ENCODE peak calls at places on chromosomes 1 and 21, in nine cellular contexts. U, R, T, V, X, E, P, K and D are unnamed samples.
A peak's percentile ranks its signal among the peaks of the same experiment; 100 is the strongest.

GRCh38 chr1:50976890-50977574 is 7.0 kb downstream of the CDKN2C start:
- DNase-seq in U (no peak), R (no peak), T (peak; percentile 64), V (peak; percentile 39), X (peak; percentile 76), E (peak; percentile 27), P (no peak), K (no peak), D (no peak)

GRCh38 chr21:34881894-34882371 is 167.2 kb downstream of the RUNX1 start:
- DNase-seq in U (no peak), R (peak; percentile 72), T (peak; percentile 87), V (no peak), X (peak; percentile 91), E (peak; percentile 88), P (no peak), K (no peak), D (peak; percentile 31)

GRCh38 chr1:58395355-58395754 is 151.2 kb downstream of the OMA1 start:
- DNase-seq in U (no peak), R (peak; percentile 38), T (peak; percentile 90), V (peak; percentile 19), X (peak; percentile 96), E (peak; percentile 82), P (no peak), K (peak; percentile 60), D (peak; percentile 45)

GRCh38 chr1:95219407-95219806 is 14.6 kb upstream of the RWDD3 start:
- DNase-seq in U (no peak), R (no peak), T (no peak), V (no peak), X (no peak), E (no peak), P (no peak), K (no peak), D (no peak)

GRCh38 chr1:230730979-230731378 is 16.2 kb upstream of the CAPN9 start:
- DNase-seq in U (no peak), R (no peak), T (no peak), V (peak; percentile 84), X (no peak), E (no peak), P (no peak), K (no peak), D (no peak)

GRCh38 chr1:211591980-211592493 is 13.1 kb upstream of the SLC30A1 start:
- DNase-seq in U (no peak), R (peak; percentile 69), T (peak; percentile 86), V (no peak), X (peak; percentile 88), E (peak; percentile 71), P (no peak), K (peak; percentile 48), D (peak; percentile 18)

GRCh38 chr1:223683586-223684487 is 18.3 kb upstream of the CAPN8 start:
- DNase-seq in U (peak; percentile 75), R (peak; percentile 54), T (peak; percentile 38), V (peak; percentile 72), X (peak; percentile 48), E (peak; percentile 36), P (peak; percentile 22), K (peak; percentile 70), D (peak; percentile 9)

GRCh38 chr1:178928985-178929384 is 58.1 kb upstream of the ANGPTL1 start:
- DNase-seq in U (no peak), R (no peak), T (no peak), V (no peak), X (no peak), E (no peak), P (no peak), K (no peak), D (no peak)

GRCh38 chr1:45512641-45513054 is 9.0 kb downstream of the PRDX1 start:
- DNase-seq in U (peak; percentile 59), R (peak; percentile 25), T (peak; percentile 79), V (peak; percentile 81), X (peak; percentile 76), E (peak; percentile 64), P (no peak), K (peak; percentile 31), D (no peak)

GRCh38 chr1:165312591-165312990 is 43.9 kb downstream of the LMX1A start:
- DNase-seq in U (no peak), R (no peak), T (no peak), V (no peak), X (no peak), E (no peak), P (no peak), K (no peak), D (no peak)

GRCh38 chr1:19087737-19088594 is 122.1 kb downstream of the UBR4 start:
- DNase-seq in U (no peak), R (no peak), T (no peak), V (no peak), X (no peak), E (no peak), P (no peak), K (no peak), D (no peak)

GRCh38 chr21:44398499-44398898 is 45.1 kb downstream of the TRPM2 start:
- DNase-seq in U (no peak), R (no peak), T (no peak), V (no peak), X (no peak), E (no peak), P (no peak), K (no peak), D (no peak)

GRCh38 chr1:160550572-160551034 is 27.5 kb upstream of the SLAMF6 start:
- DNase-seq in U (no peak), R (no peak), T (no peak), V (no peak), X (no peak), E (no peak), P (peak; percentile 55), K (no peak), D (no peak)

GRCh38 chr1:21378705-21379494 is 61.0 kb upstream of the NBPF3 start:
- DNase-seq in U (no peak), R (no peak), T (no peak), V (peak; percentile 18), X (no peak), E (no peak), P (no peak), K (peak; percentile 13), D (no peak)

GRCh38 chr1:10693497-10694273 is 102.8 kb downstream of the CASZ1 start:
- DNase-seq in U (no peak), R (no peak), T (no peak), V (peak; percentile 55), X (peak; percentile 44), E (no peak), P (peak; percentile 8), K (peak; percentile 22), D (no peak)